ENCODE peak calls at places on chromosome X, in eight cellular contexts. T, F, W, O, J, N, M and K are unnamed samples.

GRCh38 chrX:153474718-153475117 is 4.3 kb upstream of the HAUS7 start:
- DNase-seq in T (no peak), F (peak), W (peak), O (peak), J (no peak), N (peak), M (no peak), K (peak)

GRCh38 chrX:74232859-74233258 is 71.1 kb upstream of the ZCCHC13 start:
- DNase-seq in T (no peak), F (no peak), W (no peak), O (no peak), J (no peak), N (no peak), M (no peak), K (peak)

GRCh38 chrX:151184705-151185104 is 8.3 kb downstream of the GPR50 start:
- DNase-seq in T (no peak), F (no peak), W (no peak), O (no peak), J (no peak), N (no peak), M (no peak), K (no peak)

GRCh38 chrX:19604375-19604774 is 89.1 kb upstream of the MAP3K15 start:
- DNase-seq in T (no peak), F (no peak), W (no peak), O (no peak), J (no peak), N (no peak), M (no peak), K (no peak)

GRCh38 chrX:6163761-6164160 is 64.9 kb downstream of the NLGN4X start:
- DNase-seq in T (no peak), F (no peak), W (no peak), O (no peak), J (no peak), N (no peak), M (no peak), K (no peak)

GRCh38 chrX:134679226-134679625 is 21.0 kb upstream of the PLAC1 start:
- DNase-seq in T (no peak), F (no peak), W (peak), O (no peak), J (no peak), N (no peak), M (no peak), K (no peak)

GRCh38 chrX:151984328-151984727 is 9.9 kb upstream of the GABRE start:
- DNase-seq in T (peak), F (no peak), W (no peak), O (no peak), J (no peak), N (no peak), M (no peak), K (peak)

GRCh38 chrX:130108647-130109428 is 1.5 kb downstream of the ELF4 start:
- DNase-seq in T (no peak), F (no peak), W (no peak), O (no peak), J (no peak), N (no peak), M (no peak), K (no peak)

GRCh38 chrX:96181571-96181970 is 503.1 kb upstream of the DIAPH2 start:
- DNase-seq in T (no peak), F (no peak), W (no peak), O (no peak), J (no peak), N (no peak), M (no peak), K (no peak)